ENCODE peak calls at places on chromosomes 2 and 18, in nine cellular contexts. One of them, this sample, is unnamed.

GRCh38 chr2:96693286-96694200 is 46.3 kb downstream of the LMAN2L start:
- DNase-seq in brain microvascular endothelial cell: no peak
- DNase-seq in tibial nerve: no peak
- DNase-seq in A549: no peak
- DNase-seq in Peyer's patch: no peak
- DNase-seq in uterus: no peak
- DNase-seq in endodermal cell: peak; percentile 32
- DNase-seq in vagina: no peak
- DNase-seq in HCT116: no peak
- DNase-seq in this sample: no peak

GRCh38 chr18:49491857-49492693 is 5.0 kb upstream of the C18orf32 start:
- DNase-seq in brain microvascular endothelial cell: peak; percentile 98
- DNase-seq in tibial nerve: peak; percentile 97
- DNase-seq in A549: peak; percentile 98
- DNase-seq in Peyer's patch: peak; percentile 80
- DNase-seq in uterus: peak; percentile 97
- DNase-seq in endodermal cell: peak; percentile 95
- DNase-seq in vagina: no peak
- DNase-seq in HCT116: peak; percentile 99
- DNase-seq in this sample: peak; percentile 83

GRCh38 chr2:218005486-218005885 is 2.7 kb upstream of the TNS1 start:
- DNase-seq in brain microvascular endothelial cell: no peak
- DNase-seq in tibial nerve: no peak
- DNase-seq in A549: no peak
- DNase-seq in Peyer's patch: no peak
- DNase-seq in uterus: no peak
- DNase-seq in endodermal cell: no peak
- DNase-seq in vagina: no peak
- DNase-seq in HCT116: no peak
- DNase-seq in this sample: no peak

GRCh38 chr2:55047677-55048299 is 2.5 kb downstream of the RTN4 start:
- DNase-seq in brain microvascular endothelial cell: no peak
- DNase-seq in tibial nerve: no peak
- DNase-seq in A549: peak; percentile 52
- DNase-seq in Peyer's patch: no peak
- DNase-seq in uterus: no peak
- DNase-seq in endodermal cell: no peak
- DNase-seq in vagina: no peak
- DNase-seq in HCT116: no peak
- DNase-seq in this sample: no peak

GRCh38 chr2:111164078-111164477 is 43.4 kb downstream of the BCL2L11 start:
- DNase-seq in brain microvascular endothelial cell: no peak
- DNase-seq in tibial nerve: no peak
- DNase-seq in A549: no peak
- DNase-seq in Peyer's patch: no peak
- DNase-seq in uterus: no peak
- DNase-seq in endodermal cell: peak; percentile 48
- DNase-seq in vagina: no peak
- DNase-seq in HCT116: no peak
- DNase-seq in this sample: no peak

GRCh38 chr2:214261683-214262082 is 149.2 kb upstream of the VWC2L start:
- DNase-seq in brain microvascular endothelial cell: no peak
- DNase-seq in tibial nerve: no peak
- DNase-seq in A549: no peak
- DNase-seq in Peyer's patch: no peak
- DNase-seq in uterus: no peak
- DNase-seq in endodermal cell: no peak
- DNase-seq in vagina: no peak
- DNase-seq in HCT116: no peak
- DNase-seq in this sample: no peak

GRCh38 chr2:28436525-28437051 is 43.9 kb downstream of the FOSL2 start:
- DNase-seq in brain microvascular endothelial cell: no peak
- DNase-seq in tibial nerve: no peak
- DNase-seq in A549: peak; percentile 68
- DNase-seq in Peyer's patch: peak; percentile 81
- DNase-seq in uterus: no peak
- DNase-seq in endodermal cell: no peak
- DNase-seq in vagina: no peak
- DNase-seq in HCT116: no peak
- DNase-seq in this sample: no peak

GRCh38 chr2:69789129-69789528 is 40.3 kb upstream of the GMCL1 start:
- DNase-seq in brain microvascular endothelial cell: peak; percentile 98
- DNase-seq in tibial nerve: no peak
- DNase-seq in A549: peak; percentile 91
- DNase-seq in Peyer's patch: no peak
- DNase-seq in uterus: peak; percentile 36
- DNase-seq in endodermal cell: peak; percentile 65
- DNase-seq in vagina: no peak
- DNase-seq in HCT116: no peak
- DNase-seq in this sample: no peak

GRCh38 chr2:232545511-232546375 is 4.6 kb downstream of the TIGD1 start:
- DNase-seq in brain microvascular endothelial cell: no peak
- DNase-seq in tibial nerve: no peak
- DNase-seq in A549: no peak
- DNase-seq in Peyer's patch: peak; percentile 30
- DNase-seq in uterus: no peak
- DNase-seq in endodermal cell: no peak
- DNase-seq in vagina: no peak
- DNase-seq in HCT116: no peak
- DNase-seq in this sample: no peak

GRCh38 chr2:3200420-3200939 is 177.1 kb downstream of the EIPR1 start:
- DNase-seq in brain microvascular endothelial cell: peak; percentile 6
- DNase-seq in tibial nerve: no peak
- DNase-seq in A549: no peak
- DNase-seq in Peyer's patch: no peak
- DNase-seq in uterus: no peak
- DNase-seq in endodermal cell: no peak
- DNase-seq in vagina: no peak
- DNase-seq in HCT116: no peak
- DNase-seq in this sample: no peak

GRCh38 chr2:144545787-144546186 is 25.9 kb upstream of the ZEB2 start:
- DNase-seq in brain microvascular endothelial cell: no peak
- DNase-seq in tibial nerve: no peak
- DNase-seq in A549: no peak
- DNase-seq in Peyer's patch: no peak
- DNase-seq in uterus: no peak
- DNase-seq in endodermal cell: no peak
- DNase-seq in vagina: no peak
- DNase-seq in HCT116: no peak
- DNase-seq in this sample: no peak

GRCh38 chr18:2108581-2108980 is 462.7 kb downstream of the METTL4 start:
- DNase-seq in brain microvascular endothelial cell: peak; percentile 17
- DNase-seq in tibial nerve: no peak
- DNase-seq in A549: no peak
- DNase-seq in Peyer's patch: no peak
- DNase-seq in uterus: no peak
- DNase-seq in endodermal cell: peak; percentile 58
- DNase-seq in vagina: no peak
- DNase-seq in HCT116: no peak
- DNase-seq in this sample: no peak

GRCh38 chr2:215465246-215465645 is 29.4 kb upstream of the FN1 start:
- DNase-seq in brain microvascular endothelial cell: peak; percentile 78
- DNase-seq in tibial nerve: no peak
- DNase-seq in A549: peak; percentile 13
- DNase-seq in Peyer's patch: no peak
- DNase-seq in uterus: no peak
- DNase-seq in endodermal cell: no peak
- DNase-seq in vagina: no peak
- DNase-seq in HCT116: no peak
- DNase-seq in this sample: no peak

GRCh38 chr18:46174317-46175039 is 70.3 kb downstream of the HAUS1 start:
- DNase-seq in brain microvascular endothelial cell: peak; percentile 15
- DNase-seq in tibial nerve: no peak
- DNase-seq in A549: no peak
- DNase-seq in Peyer's patch: peak; percentile 62
- DNase-seq in uterus: no peak
- DNase-seq in endodermal cell: peak; percentile 77
- DNase-seq in vagina: no peak
- DNase-seq in HCT116: no peak
- DNase-seq in this sample: peak; percentile 51
- H3K27ac ChIP-seq in brain microvascular endothelial cell: peak overlapping the region; percentile 64
- H3K27ac ChIP-seq in tibial nerve: peak overlapping the region; percentile 90
- H3K27ac ChIP-seq in A549: peak overlapping the region; percentile 92
- H3K27ac ChIP-seq in Peyer's patch: peak overlapping the region; percentile 85
- H3K27ac ChIP-seq in uterus: peak overlapping the region; percentile 84
- H3K27ac ChIP-seq in endodermal cell: peak overlapping the region; percentile 92
- H3K27ac ChIP-seq in vagina: peak overlapping the region; percentile 85
- H3K27ac ChIP-seq in HCT116: peak overlapping the region; percentile 83
- H3K27ac ChIP-seq in this sample: peak overlapping the region; percentile 94

GRCh38 chr2:127703282-127703681 is 2.0 kb downstream of the SFT2D3 start:
- DNase-seq in brain microvascular endothelial cell: no peak
- DNase-seq in tibial nerve: no peak
- DNase-seq in A549: no peak
- DNase-seq in Peyer's patch: no peak
- DNase-seq in uterus: no peak
- DNase-seq in endodermal cell: no peak
- DNase-seq in vagina: no peak
- DNase-seq in HCT116: no peak
- DNase-seq in this sample: no peak

GRCh38 chr2:127700527-127701192 is 637 bp upstream of the SFT2D3 start:
- DNase-seq in brain microvascular endothelial cell: no peak
- DNase-seq in tibial nerve: no peak
- DNase-seq in A549: peak; percentile 91
- DNase-seq in Peyer's patch: peak; percentile 92
- DNase-seq in uterus: peak; percentile 36
- DNase-seq in endodermal cell: peak; percentile 95
- DNase-seq in vagina: no peak
- DNase-seq in HCT116: peak; percentile 95
- DNase-seq in this sample: peak; percentile 85

GRCh38 chr2:127702395-127703009 is 1.2 kb downstream of the SFT2D3 start:
- DNase-seq in brain microvascular endothelial cell: no peak
- DNase-seq in tibial nerve: no peak
- DNase-seq in A549: no peak
- DNase-seq in Peyer's patch: no peak
- DNase-seq in uterus: no peak
- DNase-seq in endodermal cell: no peak
- DNase-seq in vagina: no peak
- DNase-seq in HCT116: no peak
- DNase-seq in this sample: no peak

GRCh38 chr2:127701651-127702394 is 526 bp downstream of the SFT2D3 start:
- DNase-seq in brain microvascular endothelial cell: peak; percentile 49
- DNase-seq in tibial nerve: peak; percentile 17
- DNase-seq in A549: peak; percentile 82
- DNase-seq in Peyer's patch: peak; percentile 89
- DNase-seq in uterus: peak; percentile 56
- DNase-seq in endodermal cell: peak; percentile 92
- DNase-seq in vagina: no peak
- DNase-seq in HCT116: peak; percentile 16
- DNase-seq in this sample: peak; percentile 93

GRCh38 chr2:127701193-127701650 is at the start of gene SFT2D3:
- DNase-seq in brain microvascular endothelial cell: peak; percentile 85
- DNase-seq in tibial nerve: peak; percentile 79
- DNase-seq in A549: peak; percentile 94
- DNase-seq in Peyer's patch: peak; percentile 95
- DNase-seq in uterus: peak; percentile 87
- DNase-seq in endodermal cell: peak; percentile 97
- DNase-seq in vagina: no peak
- DNase-seq in HCT116: peak; percentile 82
- DNase-seq in this sample: peak; percentile 97
- TF ChIP-seq CTCF in brain microvascular endothelial cell: no peak
- TF ChIP-seq CTCF in tibial nerve: no peak
- TF ChIP-seq CTCF in A549: no peak
- TF ChIP-seq CTCF in Peyer's patch: no peak
- TF ChIP-seq CTCF in uterus: no peak
- TF ChIP-seq CTCF in endodermal cell: no peak
- TF ChIP-seq CTCF in vagina: no peak
- TF ChIP-seq CTCF in HCT116: no peak
- TF ChIP-seq CTCF in this sample: no peak

GRCh38 chr18:7568426-7568825 is 1.3 kb downstream of the PTPRM start:
- DNase-seq in brain microvascular endothelial cell: no peak
- DNase-seq in tibial nerve: no peak
- DNase-seq in A549: no peak
- DNase-seq in Peyer's patch: no peak
- DNase-seq in uterus: peak; percentile 28
- DNase-seq in endodermal cell: no peak
- DNase-seq in vagina: no peak
- DNase-seq in HCT116: no peak
- DNase-seq in this sample: peak; percentile 74
- H3K4me3 ChIP-seq in brain microvascular endothelial cell: peak overlapping the region; percentile 78
- H3K4me3 ChIP-seq in tibial nerve: peak overlapping the region; percentile 75
- H3K4me3 ChIP-seq in A549: peak overlapping the region; percentile 85
- H3K4me3 ChIP-seq in Peyer's patch: peak overlapping the region; percentile 56
- H3K4me3 ChIP-seq in uterus: peak overlapping the region; percentile 89
- H3K4me3 ChIP-seq in endodermal cell: peak overlapping the region; percentile 88
- H3K4me3 ChIP-seq in vagina: peak overlapping the region; percentile 87
- H3K4me3 ChIP-seq in HCT116: no peak overlapping the region
- H3K4me3 ChIP-seq in this sample: peak overlapping the region; percentile 93

GRCh38 chr2:95276244-95276887 is 2.1 kb downstream of the PROM2 start:
- DNase-seq in brain microvascular endothelial cell: no peak
- DNase-seq in tibial nerve: no peak
- DNase-seq in A549: no peak
- DNase-seq in Peyer's patch: no peak
- DNase-seq in uterus: peak; percentile 6
- DNase-seq in endodermal cell: no peak
- DNase-seq in vagina: no peak
- DNase-seq in HCT116: no peak
- DNase-seq in this sample: no peak

GRCh38 chr2:95278051-95278471 is 3.8 kb downstream of the PROM2 start:
- DNase-seq in brain microvascular endothelial cell: peak; percentile 50
- DNase-seq in tibial nerve: no peak
- DNase-seq in A549: no peak
- DNase-seq in Peyer's patch: no peak
- DNase-seq in uterus: no peak
- DNase-seq in endodermal cell: no peak
- DNase-seq in vagina: no peak
- DNase-seq in HCT116: peak; percentile 48
- DNase-seq in this sample: no peak

GRCh38 chr2:95278637-95279225 is 4.5 kb downstream of the PROM2 start:
- DNase-seq in brain microvascular endothelial cell: no peak
- DNase-seq in tibial nerve: no peak
- DNase-seq in A549: no peak
- DNase-seq in Peyer's patch: no peak
- DNase-seq in uterus: no peak
- DNase-seq in endodermal cell: no peak
- DNase-seq in vagina: no peak
- DNase-seq in HCT116: no peak
- DNase-seq in this sample: no peak

GRCh38 chr2:95276888-95277245 is 2.6 kb downstream of the PROM2 start:
- DNase-seq in brain microvascular endothelial cell: no peak
- DNase-seq in tibial nerve: no peak
- DNase-seq in A549: no peak
- DNase-seq in Peyer's patch: no peak
- DNase-seq in uterus: no peak
- DNase-seq in endodermal cell: no peak
- DNase-seq in vagina: no peak
- DNase-seq in HCT116: no peak
- DNase-seq in this sample: peak; percentile 28

DNA sequence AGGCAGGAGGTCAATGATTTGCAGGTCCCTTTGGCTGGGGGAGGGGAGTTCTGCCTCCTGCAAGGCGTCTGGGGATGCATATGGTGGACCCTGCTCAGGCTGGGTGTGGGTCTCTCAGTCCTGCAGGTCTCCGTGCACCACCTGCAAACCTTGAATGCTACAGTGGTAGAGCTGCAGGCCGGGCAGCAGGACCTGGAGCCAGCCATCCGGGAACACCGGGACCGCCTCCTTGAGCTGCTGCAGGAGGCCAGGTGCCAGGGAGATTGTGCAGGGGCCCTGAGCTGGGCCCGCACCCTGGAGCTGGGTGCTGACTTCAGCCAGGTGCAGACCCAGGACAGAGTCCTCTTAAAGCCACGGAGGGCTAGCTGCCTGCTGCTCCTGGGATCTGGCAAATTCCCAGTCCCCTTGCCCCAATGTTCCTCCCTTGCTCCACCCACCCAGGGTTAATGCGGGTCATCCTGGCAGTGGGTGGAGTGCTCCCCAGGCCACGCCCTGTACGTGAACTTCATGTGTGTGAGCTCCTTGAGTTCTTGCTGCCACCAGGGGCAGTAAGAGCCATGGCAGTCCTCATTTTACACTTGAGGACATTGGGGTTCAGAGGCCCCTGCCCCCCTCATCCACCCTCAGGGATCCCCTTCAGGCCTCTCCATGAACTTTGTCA is 3.1 kb downstream of the PROM2 start:
- DNase-seq in brain microvascular endothelial cell: no peak
- DNase-seq in tibial nerve: no peak
- DNase-seq in A549: no peak
- DNase-seq in Peyer's patch: peak; percentile 80
- DNase-seq in uterus: no peak
- DNase-seq in endodermal cell: peak; percentile 77
- DNase-seq in vagina: no peak
- DNase-seq in HCT116: peak; percentile 23
- DNase-seq in this sample: peak; percentile 23
- H3K27ac ChIP-seq in brain microvascular endothelial cell: no peak overlapping the region
- H3K27ac ChIP-seq in tibial nerve: no peak overlapping the region
- H3K27ac ChIP-seq in A549: no peak overlapping the region
- H3K27ac ChIP-seq in Peyer's patch: no peak overlapping the region
- H3K27ac ChIP-seq in uterus: no peak overlapping the region
- H3K27ac ChIP-seq in endodermal cell: no peak overlapping the region
- H3K27ac ChIP-seq in vagina: peak overlapping the region; percentile 62
- H3K27ac ChIP-seq in HCT116: peak overlapping the region; percentile 37
- H3K27ac ChIP-seq in this sample: no peak overlapping the region